ENCODE peak calls at places on chromosome 10, in ten cellular contexts. O is right lobe of liver, R is neural progenitor cell, M is fibroblast of pulmonary artery, S is RWPE1, J is HFFc6, L is heart left ventricle, F is A549, E is neural crest cell, K is BJ. A is an unnamed sample.

GRCh38 chr10:18402766-18403346 is 248.5 kb downstream of the NSUN6 start:
- DNase-seq in F (no peak), O (no peak), K (no peak), L (no peak), J (no peak), R (no peak), E (no peak), M (no peak), S (no peak), A (no peak)

GRCh38 chr10:50404021-50404823 is 152.9 kb upstream of the ASAH2 start:
- DNase-seq in J (no peak), K (no peak), S (no peak), R (no peak), M (no peak), E (no peak), L (no peak), O (no peak), F (no peak), A (no peak)

GRCh38 chr10:31321396-31321941 is 2.5 kb downstream of the ZEB1 start:
- DNase-seq in F (no peak), E (no peak), K (no peak), R (peak; percentile 11), L (no peak), J (no peak), O (no peak), S (no peak), M (peak; percentile 39), A (no peak)

GRCh38 chr10:1361411-1362105 is 305.4 kb downstream of the WDR37 start:
- DNase-seq in M (no peak), O (no peak), S (no peak), J (no peak), R (no peak), F (no peak), L (no peak), K (no peak), E (no peak), A (no peak)

GRCh38 chr10:35638116-35638515 is 4.0 kb downstream of the FZD8 start:
- DNase-seq in O (no peak), K (no peak), R (no peak), F (no peak), S (no peak), J (no peak), M (no peak), E (no peak), L (no peak), A (no peak)

GRCh38 chr10:109906346-109906745 is 17.0 kb downstream of the XPNPEP1 start:
- DNase-seq in L (no peak), J (no peak), E (no peak), K (no peak), R (no peak), S (no peak), O (no peak), F (no peak), M (no peak), A (no peak)

GRCh38 chr10:94639902-94640301 is 43.6 kb upstream of the CYP2C18 start:
- DNase-seq in S (no peak), L (no peak), J (no peak), K (no peak), F (no peak), M (no peak), R (no peak), E (no peak), O (no peak), A (no peak)

GRCh38 chr10:49632406-49633317 is 18.8 kb downstream of the CHAT start:
- DNase-seq in J (no peak), L (no peak), S (peak; percentile 52), O (peak; percentile 35), R (no peak), E (no peak), F (no peak), M (no peak), K (no peak), A (peak; percentile 65)

GRCh38 chr10:3784510-3785250 is at the start of gene KLF6:
- DNase-seq in L (peak; percentile 73), R (peak; percentile 67), S (no peak), F (peak; percentile 35), M (peak; percentile 57), J (no peak), O (no peak), E (peak; percentile 39), K (no peak), A (no peak)

GRCh38 chr10:66215005-66215404 is 710.8 kb upstream of the LRRTM3 start:
- DNase-seq in O (no peak), M (no peak), F (peak; percentile 11), L (no peak), S (no peak), J (no peak), E (no peak), K (no peak), R (peak; percentile 24), A (no peak)
- TF ChIP-seq CTCF in O (peak; percentile 22), M (no peak), F (peak; percentile 6), L (no peak), S (no peak), J (peak; percentile 37), E (peak; percentile 25), K (no peak), R (peak; percentile 52), A (peak; percentile 47)

GRCh38 chr10:15531927-15532722 is 161.0 kb upstream of the FAM171A1 start:
- DNase-seq in F (no peak), O (no peak), K (no peak), J (no peak), R (no peak), E (no peak), S (no peak), M (no peak), L (no peak), A (no peak)
- TF ChIP-seq CTCF in F (no peak), O (no peak), K (no peak), J (no peak), R (no peak), E (no peak), S (no peak), M (no peak), L (no peak), A (no peak)

DNA sequence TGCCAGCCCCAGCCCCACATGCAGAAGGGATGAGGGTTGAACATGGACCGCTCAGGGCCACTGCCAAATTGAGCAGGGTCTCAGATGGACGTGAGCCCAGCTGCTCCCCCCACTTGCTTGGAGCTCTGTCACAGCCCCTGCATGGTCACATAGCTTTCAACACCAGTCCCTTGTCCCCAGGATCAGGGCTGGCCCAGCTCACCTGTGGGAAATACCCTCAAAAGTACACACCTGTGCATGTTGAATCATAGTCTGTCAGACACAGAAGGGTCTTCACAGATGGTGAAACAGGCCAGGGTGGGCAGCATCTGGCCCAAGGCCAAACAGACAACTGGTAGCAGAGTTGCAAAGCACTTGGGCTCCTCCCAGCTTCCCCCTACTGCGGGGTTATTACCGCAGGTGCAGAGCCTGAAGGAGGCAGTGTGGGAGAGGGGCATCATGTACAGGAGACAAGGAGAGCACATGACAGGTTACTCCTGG is 77.6 kb upstream of the UNC5B start:
- DNase-seq in E (no peak), S (no peak), K (no peak), R (no peak), F (no peak), L (no peak), O (no peak), M (no peak), J (no peak), A (no peak)
- TF ChIP-seq CTCF in E (no peak), S (no peak), K (no peak), R (no peak), F (no peak), L (no peak), O (no peak), M (no peak), J (no peak), A (no peak)

GRCh38 chr10:79385804-79386531 is 38.7 kb downstream of the PPIF start:
- DNase-seq in L (no peak), J (no peak), F (no peak), M (no peak), R (peak; percentile 49), S (no peak), E (peak; percentile 0), O (peak; percentile 42), K (no peak), A (peak; percentile 92)
- TF ChIP-seq CTCF in L (no peak), J (peak; percentile 21), F (no peak), M (no peak), R (peak; percentile 43), S (no peak), E (peak; percentile 21), O (no peak), K (no peak), A (peak; percentile 31)

GRCh38 chr10:72105098-72105475 is 16.7 kb upstream of the SPOCK2 start:
- DNase-seq in J (no peak), K (no peak), E (no peak), F (no peak), L (no peak), M (no peak), O (no peak), R (no peak), S (no peak), A (no peak)

GRCh38 chr10:72107325-72108003 is 19.1 kb upstream of the SPOCK2 start:
- DNase-seq in O (no peak), F (peak; percentile 32), J (no peak), E (no peak), M (no peak), K (no peak), S (peak; percentile 85), R (no peak), L (no peak), A (no peak)

GRCh38 chr10:72105675-72106074 is 17.3 kb upstream of the SPOCK2 start:
- DNase-seq in S (no peak), R (no peak), L (no peak), J (no peak), E (no peak), O (no peak), M (no peak), F (no peak), K (no peak), A (no peak)

GRCh38 chr10:72106896-72107295 is 18.5 kb upstream of the SPOCK2 start:
- DNase-seq in O (no peak), L (no peak), F (no peak), J (no peak), E (no peak), K (no peak), S (no peak), M (no peak), R (no peak), A (no peak)

GRCh38 chr10:72106154-72106849 is 18.0 kb upstream of the SPOCK2 start:
- DNase-seq in R (no peak), J (no peak), K (no peak), M (no peak), S (no peak), E (no peak), O (no peak), F (no peak), L (no peak), A (no peak)
- TF ChIP-seq CTCF in R (no peak), J (no peak), K (no peak), M (no peak), S (no peak), E (no peak), O (no peak), F (no peak), L (no peak), A (no peak)